ENCODE peak calls at places on chromosomes 11 and 22, in four cellular contexts. One of them, this sample, is unnamed.

GRCh38 chr11:2922635-2923034 is 6.6 kb downstream of the PHLDA2 start:
- DNase-seq in ascending aorta: no peak
- DNase-seq in brain microvascular endothelial cell: no peak
- DNase-seq in AG04450: no peak
- DNase-seq in this sample: no peak

GRCh38 chr22:49657275-49657973 is 170.2 kb downstream of the BRD1 start:
- DNase-seq in ascending aorta: peak
- DNase-seq in brain microvascular endothelial cell: no peak
- DNase-seq in AG04450: no peak
- DNase-seq in this sample: peak

GRCh38 chr11:125772834-125773505 is 5.7 kb downstream of the PATE2 start:
- DNase-seq in ascending aorta: no peak
- DNase-seq in brain microvascular endothelial cell: peak
- DNase-seq in AG04450: no peak
- DNase-seq in this sample: no peak

GRCh38 chr22:20396639-20397038 is 2.7 kb downstream of the ZNF74 start:
- DNase-seq in ascending aorta: no peak
- DNase-seq in brain microvascular endothelial cell: peak
- DNase-seq in AG04450: no peak
- DNase-seq in this sample: no peak

GRCh38 chr22:50139843-50140415 is 30.6 kb upstream of the PANX2 start:
- DNase-seq in ascending aorta: no peak
- DNase-seq in brain microvascular endothelial cell: no peak
- DNase-seq in AG04450: no peak
- DNase-seq in this sample: no peak

GRCh38 chr11:68256331-68256741 is 15.4 kb downstream of the C11orf24 start:
- DNase-seq in ascending aorta: peak
- DNase-seq in brain microvascular endothelial cell: peak
- DNase-seq in AG04450: no peak
- DNase-seq in this sample: peak

GRCh38 chr22:38107692-38108515 is 2.6 kb downstream of the BAIAP2L2 start:
- DNase-seq in ascending aorta: no peak
- DNase-seq in brain microvascular endothelial cell: no peak
- DNase-seq in AG04450: no peak
- DNase-seq in this sample: no peak

GRCh38 chr22:37492428-37493344 is 6.5 kb upstream of the MFNG start:
- DNase-seq in ascending aorta: no peak
- DNase-seq in brain microvascular endothelial cell: peak
- DNase-seq in AG04450: no peak
- DNase-seq in this sample: no peak

GRCh38 chr11:8768625-8769333 is 86.2 kb downstream of the RPL27A start:
- DNase-seq in ascending aorta: peak
- DNase-seq in brain microvascular endothelial cell: peak
- DNase-seq in AG04450: no peak
- DNase-seq in this sample: no peak

GRCh38 chr11:838441-839279 is 3.7 kb downstream of the POLR2L start:
- DNase-seq in ascending aorta: no peak
- DNase-seq in brain microvascular endothelial cell: no peak
- DNase-seq in AG04450: no peak
- DNase-seq in this sample: no peak
- TF ChIP-seq CTCF in ascending aorta: no peak
- TF ChIP-seq CTCF in brain microvascular endothelial cell: peak
- TF ChIP-seq CTCF in AG04450: peak
- TF ChIP-seq CTCF in this sample: peak

DNA sequence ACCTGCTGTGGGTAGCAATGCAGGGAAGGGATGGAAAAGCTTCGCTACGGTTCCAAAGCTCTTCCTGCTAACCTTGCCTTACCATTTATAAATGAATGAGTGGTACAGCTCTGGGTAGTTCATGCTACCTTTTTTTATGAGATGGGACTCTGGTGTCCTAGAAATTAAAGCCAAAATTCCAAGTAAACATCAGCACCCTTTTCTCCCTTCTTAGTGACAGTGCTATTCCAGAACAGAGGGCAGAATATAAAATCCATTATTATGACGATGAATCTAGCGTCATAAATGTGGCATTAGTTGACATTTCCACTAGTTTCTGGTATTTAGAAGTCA is 447 bp upstream of the SVIP start:
- DNase-seq in ascending aorta: no peak
- DNase-seq in brain microvascular endothelial cell: no peak
- DNase-seq in AG04450: no peak
- DNase-seq in this sample: no peak
- H3K4me3 ChIP-seq in ascending aorta: peak
- H3K4me3 ChIP-seq in brain microvascular endothelial cell: peak
- H3K4me3 ChIP-seq in AG04450: peak
- H3K4me3 ChIP-seq in this sample: no peak

GRCh38 chr11:70954471-70954870 is 297.9 kb downstream of the SHANK2 start:
- DNase-seq in ascending aorta: no peak
- DNase-seq in brain microvascular endothelial cell: no peak
- DNase-seq in AG04450: no peak
- DNase-seq in this sample: no peak
- TF ChIP-seq CTCF in ascending aorta: no peak
- TF ChIP-seq CTCF in brain microvascular endothelial cell: no peak
- TF ChIP-seq CTCF in AG04450: no peak
- TF ChIP-seq CTCF in this sample: no peak

GRCh38 chr11:72039108-72039850 is 40.6 kb downstream of the IL18BP start:
- DNase-seq in ascending aorta: no peak
- DNase-seq in brain microvascular endothelial cell: no peak
- DNase-seq in AG04450: peak
- DNase-seq in this sample: no peak
- H3K4me3 ChIP-seq in ascending aorta: peak
- H3K4me3 ChIP-seq in brain microvascular endothelial cell: peak
- H3K4me3 ChIP-seq in AG04450: peak
- H3K4me3 ChIP-seq in this sample: peak

DNA sequence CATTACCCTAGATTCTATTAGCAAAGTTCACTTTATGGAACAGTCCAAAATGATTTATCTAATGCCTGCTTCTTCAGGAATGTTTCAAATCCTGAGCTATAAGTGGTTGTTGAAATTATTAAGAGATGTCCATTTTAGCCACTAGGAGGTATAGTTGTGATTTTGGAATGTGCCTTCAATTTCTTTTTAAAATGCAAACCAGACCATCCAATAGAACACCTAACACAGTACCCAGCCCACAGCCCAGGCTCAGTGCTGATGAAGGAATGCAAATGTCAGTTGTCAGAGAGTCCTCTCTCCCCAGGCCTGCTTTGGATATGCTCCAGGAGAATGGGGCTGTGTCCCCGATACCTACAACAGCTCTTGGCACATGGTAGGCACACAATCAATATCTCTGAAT is 85.8 kb upstream of the E2F8 start:
- DNase-seq in ascending aorta: no peak
- DNase-seq in brain microvascular endothelial cell: no peak
- DNase-seq in AG04450: no peak
- DNase-seq in this sample: no peak
- TF ChIP-seq CTCF in ascending aorta: no peak
- TF ChIP-seq CTCF in brain microvascular endothelial cell: peak
- TF ChIP-seq CTCF in AG04450: peak
- TF ChIP-seq CTCF in this sample: no peak

GRCh38 chr11:44316388-44317240 is 6.7 kb upstream of the ALX4 start:
- DNase-seq in ascending aorta: no peak
- DNase-seq in brain microvascular endothelial cell: no peak
- DNase-seq in AG04450: no peak
- DNase-seq in this sample: no peak
- H3K4me3 ChIP-seq in ascending aorta: peak
- H3K4me3 ChIP-seq in brain microvascular endothelial cell: peak
- H3K4me3 ChIP-seq in AG04450: peak
- H3K4me3 ChIP-seq in this sample: no peak

GRCh38 chr22:43827926-43828710 is 16.0 kb upstream of the EFCAB6 start:
- DNase-seq in ascending aorta: peak
- DNase-seq in brain microvascular endothelial cell: no peak
- DNase-seq in AG04450: no peak
- DNase-seq in this sample: no peak

GRCh38 chr22:43824724-43825485 is 12.8 kb upstream of the EFCAB6 start:
- DNase-seq in ascending aorta: peak
- DNase-seq in brain microvascular endothelial cell: no peak
- DNase-seq in AG04450: no peak
- DNase-seq in this sample: peak

GRCh38 chr22:43827336-43827735 is 15.2 kb upstream of the EFCAB6 start:
- DNase-seq in ascending aorta: no peak
- DNase-seq in brain microvascular endothelial cell: no peak
- DNase-seq in AG04450: no peak
- DNase-seq in this sample: no peak

GRCh38 chr22:43825651-43826050 is 13.5 kb upstream of the EFCAB6 start:
- DNase-seq in ascending aorta: no peak
- DNase-seq in brain microvascular endothelial cell: no peak
- DNase-seq in AG04450: no peak
- DNase-seq in this sample: peak

DNA sequence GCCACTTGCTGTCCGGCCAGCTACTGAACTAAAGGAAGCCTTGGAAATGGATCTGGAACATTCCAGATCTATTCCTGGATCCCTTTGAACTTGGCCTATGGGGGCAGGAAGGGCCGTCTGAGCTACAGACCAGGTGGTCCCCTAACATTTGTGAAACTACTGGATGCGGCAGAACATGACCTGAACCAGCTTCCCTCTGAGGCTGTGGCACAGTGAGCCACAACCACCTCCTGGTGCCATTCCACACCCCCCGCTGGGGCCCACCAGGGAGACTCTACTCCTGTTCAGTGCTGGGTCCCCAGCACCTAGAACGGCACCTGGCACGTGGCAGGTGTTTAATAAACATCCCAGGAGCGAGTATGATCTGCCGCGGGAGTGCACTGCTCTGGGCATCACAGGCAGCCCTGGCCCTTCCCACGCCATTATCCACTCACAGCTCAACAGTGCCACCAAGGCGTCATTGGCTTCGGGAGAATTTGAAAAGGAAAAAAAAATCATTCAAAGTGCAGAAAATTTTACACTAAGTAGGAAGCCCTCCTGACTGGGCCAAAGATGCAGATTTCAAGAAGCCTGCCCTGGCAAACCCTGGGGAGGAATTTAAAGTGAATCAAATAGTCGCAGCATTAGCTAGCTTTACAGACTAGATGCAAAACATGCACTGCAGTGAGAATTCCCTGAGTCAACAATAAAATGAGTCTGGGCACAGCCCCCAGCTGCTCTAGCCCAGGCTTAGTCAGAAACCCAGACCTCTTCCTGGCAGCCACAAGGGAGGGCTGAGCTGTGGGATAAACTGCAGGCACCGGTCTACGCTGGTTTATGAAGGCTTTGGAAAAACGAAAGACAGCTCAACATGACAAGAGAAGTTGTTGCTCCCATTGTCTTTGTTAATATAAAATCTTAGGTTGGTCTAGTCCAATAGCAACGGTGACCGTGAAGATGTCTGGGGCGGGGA is 14.3 kb upstream of the EFCAB6 start:
- DNase-seq in ascending aorta: peak
- DNase-seq in brain microvascular endothelial cell: peak
- DNase-seq in AG04450: no peak
- DNase-seq in this sample: no peak
- TF ChIP-seq CTCF in ascending aorta: peak
- TF ChIP-seq CTCF in brain microvascular endothelial cell: peak
- TF ChIP-seq CTCF in AG04450: peak
- TF ChIP-seq CTCF in this sample: no peak

DNA sequence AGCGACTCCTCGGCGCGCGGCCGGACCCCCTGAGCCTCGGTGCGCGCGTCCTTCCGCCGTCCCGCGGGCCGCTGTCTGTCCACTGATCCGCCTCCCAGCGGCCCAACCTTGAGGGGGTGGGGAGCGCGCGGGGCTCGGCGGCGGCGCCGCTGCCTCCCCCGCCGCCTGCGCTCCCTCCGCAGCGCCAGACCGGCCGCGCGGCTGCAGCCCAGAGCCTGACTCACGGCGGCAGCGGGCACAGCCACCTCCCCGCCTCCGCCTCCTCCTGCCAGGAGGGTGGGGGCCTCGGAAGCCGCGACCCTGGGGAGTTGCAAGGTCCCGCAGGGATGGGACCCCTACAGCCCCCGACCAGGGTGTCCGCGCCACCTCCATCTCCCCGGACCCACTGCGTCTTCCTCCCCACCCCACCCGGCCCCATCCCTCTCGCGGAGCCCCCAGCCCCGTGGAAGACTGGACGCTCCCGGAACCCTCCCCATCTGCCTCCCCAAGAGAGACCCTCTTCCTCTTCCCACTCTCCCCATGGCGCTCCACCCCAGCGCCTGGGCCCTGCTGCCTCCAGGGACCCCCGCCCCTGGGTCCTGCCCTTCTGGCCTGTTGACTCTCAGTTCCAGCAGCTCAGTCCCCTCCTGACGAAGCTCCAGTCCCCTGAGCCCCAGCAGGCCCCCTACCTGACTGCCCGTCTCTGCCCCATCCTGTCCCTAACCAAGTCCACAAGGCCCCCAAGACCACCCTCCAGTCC is 1.2 kb downstream of the IFITM10 start:
- DNase-seq in ascending aorta: peak
- DNase-seq in brain microvascular endothelial cell: no peak
- DNase-seq in AG04450: no peak
- DNase-seq in this sample: peak
- H3K4me3 ChIP-seq in ascending aorta: peak
- H3K4me3 ChIP-seq in brain microvascular endothelial cell: peak
- H3K4me3 ChIP-seq in AG04450: no peak
- H3K4me3 ChIP-seq in this sample: peak

DNA sequence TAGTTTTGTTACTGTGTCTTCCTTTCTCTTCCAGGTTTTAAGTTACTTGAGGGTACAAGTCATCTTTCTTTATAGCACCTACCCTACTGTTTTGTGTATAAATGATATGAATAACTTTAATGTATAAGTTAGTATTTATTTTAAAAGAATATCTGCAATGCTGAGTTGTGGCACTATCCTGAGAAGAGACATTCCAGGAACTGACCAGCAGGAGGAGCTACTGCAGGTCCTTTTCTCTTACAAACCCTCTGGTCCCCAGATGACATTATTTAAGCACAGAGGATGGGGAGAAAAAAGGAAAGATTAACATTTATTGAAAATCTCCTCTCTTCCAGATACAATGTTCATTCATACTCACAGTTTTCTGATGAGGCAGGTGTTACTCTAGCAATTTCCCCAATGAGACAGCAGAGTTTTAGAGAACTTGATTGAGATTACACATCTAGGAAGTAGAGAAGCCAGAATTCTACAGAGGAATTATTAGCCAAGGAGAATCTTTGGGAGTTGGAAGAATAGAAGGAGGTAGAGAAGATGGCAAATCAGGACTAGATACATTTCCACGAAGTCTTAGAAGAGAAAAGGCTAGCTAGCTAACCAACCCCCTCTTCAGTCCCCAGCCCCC is 541.2 kb upstream of the API5 start:
- DNase-seq in ascending aorta: no peak
- DNase-seq in brain microvascular endothelial cell: no peak
- DNase-seq in AG04450: no peak
- DNase-seq in this sample: no peak
- TF ChIP-seq CTCF in ascending aorta: no peak
- TF ChIP-seq CTCF in brain microvascular endothelial cell: peak
- TF ChIP-seq CTCF in AG04450: no peak
- TF ChIP-seq CTCF in this sample: no peak

This sample was measured in lower leg skin.